ENCODE peak calls at places on chromosomes 11 and 22, in eight cellular contexts. N is BE2C; J is tibial nerve; I is mesendoderm; T is effector memory CD4-positive, alpha-beta T cell; K is adipocyte; E is small intestine; F is Peyer's patch. O is an unnamed sample. For H3K27me3, the result is how much of the 10 kb centered on the place peaks cover.

GRCh38 chr11:59283825-59284772 is 71.4 kb upstream of the MPEG1 start:
- DNase-seq in N (peak), J (peak), I (peak), T (no peak), K (peak), E (peak), F (peak), O (peak)

GRCh38 chr22:31093956-31094622 is 13.0 kb downstream of the SMTN start:
- DNase-seq in N (no peak), J (no peak), I (no peak), T (no peak), K (no peak), E (no peak), F (no peak), O (no peak)

GRCh38 chr11:12170984-12171383 is 60.6 kb downstream of the MICAL2 start:
- DNase-seq in N (no peak), J (peak), I (no peak), T (no peak), K (no peak), E (no peak), F (no peak), O (no peak)

GRCh38 chr11:69867076-69868002 is 48.1 kb upstream of the FGF3 start:
- DNase-seq in N (no peak), J (no peak), I (no peak), T (no peak), K (no peak), E (no peak), F (peak), O (no peak)

GRCh38 chr22:24142831-24143230 is 38.5 kb upstream of the SUSD2 start:
- DNase-seq in N (no peak), J (no peak), I (no peak), T (no peak), K (no peak), E (no peak), F (no peak), O (no peak)

GRCh38 chr22:42344391-42344861 is 74.0 kb upstream of the TCF20 start:
- DNase-seq in N (no peak), J (no peak), I (peak), T (no peak), K (no peak), E (no peak), F (no peak), O (no peak)

GRCh38 chr22:36457688-36458450 is 23.6 kb downstream of the TXN2 start:
- DNase-seq in N (no peak), J (no peak), I (no peak), T (no peak), K (no peak), E (no peak), F (no peak), O (no peak)

GRCh38 chr11:69298778-69299461 is 5.0 kb downstream of the MYEOV start:
- DNase-seq in N (no peak), J (no peak), I (no peak), T (no peak), K (no peak), E (no peak), F (no peak), O (no peak)

GRCh38 chr11:116984589-116984988 is 113.6 kb downstream of the SIK3 start:
- DNase-seq in N (no peak), J (no peak), I (no peak), T (no peak), K (peak), E (no peak), F (no peak), O (no peak)

GRCh38 chr22:38282397-38282796 is 9.6 kb upstream of the TMEM184B start:
- DNase-seq in N (no peak), J (no peak), I (no peak), T (no peak), K (no peak), E (no peak), F (no peak), O (no peak)

GRCh38 chr11:29120329-29120695 is 896.5 kb downstream of the KCNA4 start:
- DNase-seq in N (no peak), J (no peak), I (no peak), T (no peak), K (no peak), E (no peak), F (no peak), O (no peak)

DNA sequence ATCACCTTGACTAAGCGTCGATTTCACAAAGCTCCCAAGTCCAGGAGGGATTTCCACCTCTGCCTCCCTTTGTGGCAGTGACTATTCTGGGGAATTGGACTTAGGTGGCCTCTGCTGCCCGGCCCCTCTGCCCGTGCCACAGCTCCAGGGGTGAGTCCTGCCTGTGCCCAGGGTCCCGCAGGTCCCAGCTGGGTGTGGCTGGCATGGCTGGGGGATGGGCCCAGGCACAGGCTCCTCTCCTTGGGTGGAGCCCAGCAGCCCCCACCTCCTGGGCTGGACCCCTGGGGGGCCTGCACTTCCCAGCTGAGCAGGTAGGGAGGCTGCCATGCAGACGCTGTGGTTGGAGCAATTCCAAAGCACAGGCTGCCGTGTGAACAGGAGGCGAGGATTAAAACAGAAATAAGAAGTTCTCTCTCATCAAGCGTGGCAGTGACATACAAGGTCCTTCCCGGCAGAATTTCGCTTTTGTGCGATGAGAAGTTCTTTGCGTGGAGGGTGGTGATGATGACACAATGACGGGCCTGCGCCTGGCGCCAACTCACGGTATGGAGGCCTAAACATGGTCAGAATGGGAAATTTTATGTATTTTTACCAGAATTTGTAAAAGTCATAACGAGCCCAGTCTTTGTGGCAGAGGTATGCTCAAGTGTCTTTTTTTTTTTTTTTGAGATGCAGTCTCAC is 107.3 kb downstream of the BRD1 start:
- DNase-seq in N (no peak), J (no peak), I (no peak), T (no peak), K (no peak), E (no peak), F (no peak), O (no peak)
- H3K27me3 ChIP-seq in N (under half), J (under half), I (under half), T (under half), K (under half), E (under half), F (under half), O (under half)

DNA sequence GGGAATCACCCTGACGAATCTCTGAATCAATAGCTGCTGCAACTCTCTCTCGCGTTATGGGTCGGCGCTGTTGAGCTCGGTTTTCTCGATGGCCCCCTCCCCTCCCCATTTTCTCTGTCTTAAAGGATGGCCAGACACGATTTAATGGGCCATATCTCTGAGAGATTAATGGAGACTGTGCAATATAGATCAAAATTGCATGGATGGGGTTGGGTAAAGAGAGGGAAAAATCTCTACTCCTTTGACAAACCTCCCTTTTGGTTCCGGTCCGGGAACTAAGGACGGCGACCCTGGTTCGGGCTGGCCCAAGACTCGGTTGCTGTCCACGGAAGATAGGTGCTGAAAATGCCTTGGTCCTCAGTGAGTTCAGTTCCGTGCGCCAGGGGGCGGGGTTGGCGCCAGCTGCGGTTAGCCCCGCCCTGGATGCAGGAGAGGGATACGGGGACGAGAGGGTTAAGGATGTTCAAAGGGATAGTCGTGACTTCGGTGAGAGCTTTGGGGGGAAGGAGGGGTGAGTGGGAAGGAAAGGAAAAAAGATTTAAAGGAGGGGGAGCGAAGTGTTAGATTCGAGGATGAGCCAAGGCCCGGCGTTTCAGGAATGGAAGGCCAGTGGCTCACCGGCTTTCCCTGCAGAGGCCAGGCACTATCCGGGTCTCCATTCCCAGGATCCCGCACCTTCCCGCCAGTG is 103.6 kb upstream of the HSD17B12 start:
- DNase-seq in N (peak), J (no peak), I (peak), T (no peak), K (peak), E (peak), F (no peak), O (peak)
- H3K27me3 ChIP-seq in N (under half), J (half or more), I (half or more), T (half or more), K (under half), E (half or more), F (under half), O (under half)

DNA sequence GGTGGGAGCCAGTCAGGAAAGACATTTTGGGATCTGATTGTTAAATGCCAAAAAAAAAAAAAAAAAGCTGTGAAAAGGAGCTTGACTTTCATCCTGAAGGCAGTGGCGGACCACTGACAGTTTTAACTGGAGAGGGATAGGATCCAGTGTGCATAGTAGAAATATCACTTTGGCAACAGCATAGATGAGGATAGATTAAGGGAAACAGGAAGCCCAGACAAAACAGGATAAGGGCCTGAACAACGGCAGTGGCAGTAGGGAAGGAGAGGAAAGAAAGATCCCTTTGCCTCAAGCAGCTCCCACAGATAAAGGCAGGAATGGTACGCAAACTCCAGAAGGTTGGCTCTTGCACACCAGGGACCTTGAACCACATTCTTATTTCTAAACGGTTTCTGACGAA is 99.3 kb downstream of the GAB2 start:
- DNase-seq in N (no peak), J (no peak), I (no peak), T (no peak), K (no peak), E (no peak), F (no peak), O (no peak)
- H3K27me3 ChIP-seq in N (under half), J (under half), I (under half), T (under half), K (under half), E (under half), F (under half), O (under half)

DNA sequence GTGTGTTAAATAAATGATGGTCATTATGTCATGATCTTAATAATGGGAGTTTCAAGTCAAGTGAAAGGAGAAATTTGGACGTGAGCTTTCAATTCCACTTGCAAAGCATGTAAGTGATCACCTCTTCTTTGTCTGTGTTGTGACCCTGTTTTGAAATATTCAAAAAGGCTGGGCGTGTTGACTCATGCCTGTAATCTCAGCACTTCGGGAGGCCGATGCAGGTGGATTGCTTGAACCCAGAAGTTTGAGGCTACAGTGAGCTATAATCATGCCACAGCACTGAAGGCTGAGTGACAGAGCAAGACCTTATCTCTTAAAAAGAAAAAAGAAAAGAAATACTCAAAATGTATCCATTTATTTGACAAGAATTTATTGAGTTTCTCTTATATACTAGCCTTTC is 32.9 kb upstream of the EED start:
- DNase-seq in N (no peak), J (no peak), I (no peak), T (no peak), K (no peak), E (no peak), F (no peak), O (no peak)
- H3K27me3 ChIP-seq in N (under half), J (under half), I (under half), T (under half), K (under half), E (under half), F (under half), O (under half)

GRCh38 chr22:47374901-47375575 is 612.6 kb downstream of the TBC1D22A start:
- DNase-seq in N (no peak), J (no peak), I (no peak), T (no peak), K (no peak), E (no peak), F (peak), O (no peak)
- H3K27me3 ChIP-seq in N (under half), J (under half), I (under half), T (under half), K (under half), E (under half), F (under half), O (under half)

DNA sequence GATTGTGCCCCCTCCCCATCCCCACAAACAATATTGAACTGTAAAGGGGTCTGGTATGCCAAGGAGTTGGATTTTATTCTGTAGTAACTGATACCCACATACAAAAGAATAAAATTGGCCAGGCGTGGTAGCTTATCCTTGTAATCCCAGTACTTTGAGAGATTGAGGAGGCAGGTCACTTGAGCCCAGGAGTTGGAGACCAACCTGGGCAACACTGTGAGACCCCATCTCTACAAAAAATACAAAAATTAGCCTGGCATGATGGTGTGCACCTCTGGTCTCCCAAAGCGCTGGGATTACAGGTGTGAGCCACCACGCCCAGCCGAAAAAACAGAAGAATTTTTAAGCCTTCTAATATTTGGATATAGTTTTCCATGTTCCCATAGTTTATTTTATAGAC is 4.2 kb upstream of the GLB1L3 start:
- DNase-seq in N (no peak), J (no peak), I (no peak), T (no peak), K (no peak), E (no peak), F (peak), O (no peak)
- H3K27me3 ChIP-seq in N (half or more), J (half or more), I (under half), T (under half), K (half or more), E (under half), F (under half), O (under half)

GRCh38 chr22:39833610-39834009 is 60.0 kb downstream of the ENTHD1 start:
- DNase-seq in N (no peak), J (no peak), I (no peak), T (no peak), K (no peak), E (no peak), F (no peak), O (no peak)

DNA sequence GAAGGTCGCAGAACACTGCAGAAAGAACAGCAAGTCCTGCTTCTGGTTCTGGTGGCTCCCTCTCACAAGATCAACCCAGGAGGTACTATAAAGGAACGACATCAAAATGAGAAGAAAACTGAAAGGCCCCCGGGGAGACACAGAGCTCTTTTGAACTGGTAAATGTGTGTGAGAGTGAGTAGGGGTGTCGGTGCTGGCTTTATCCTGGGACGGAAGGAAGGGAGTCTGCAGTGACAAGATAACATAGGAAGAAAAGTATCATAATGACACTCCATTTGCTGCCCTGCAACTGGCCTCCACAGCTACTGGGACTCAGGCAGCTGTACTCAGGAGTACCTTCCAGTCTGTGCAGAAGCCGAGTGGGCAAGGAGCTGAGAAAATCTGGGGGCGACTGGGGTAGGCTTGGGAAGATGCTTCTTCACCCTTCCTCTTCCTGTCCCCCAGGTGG is 60.9 kb downstream of the ENTHD1 start:
- DNase-seq in N (no peak), J (no peak), I (no peak), T (no peak), K (no peak), E (no peak), F (no peak), O (no peak)
- H3K27me3 ChIP-seq in N (half or more), J (under half), I (under half), T (under half), K (under half), E (under half), F (under half), O (under half)

O was measured in HepG2.